ENCODE peak calls at places on chromosomes 5 and 9, in ten cellular contexts. W is frontal cortex; Y is breast epithelium; G is psoas muscle; Z is type B pancreatic cell; L is fibroblast of the conjunctiva; R is GM23338; Q is NCI-H1417; O is stimulated activated CD8-positive, alpha-beta memory T cell treated with anti-CD3 and anti-CD28 coated beads, Interleukin-15, amount 100 ng/mL, for 24 hours; K is HTR-8/SVneo. N is an unnamed sample.

GRCh38 chr9:112754578-112754977 is 4.0 kb downstream of the SNX30 start:
- DNase-seq in L (no peak), Z (no peak), Q (no peak), R (no peak), G (no peak), K (no peak), W (no peak), O (no peak), Y (no peak), N (no peak)

GRCh38 chr5:23704176-23704855 is 196.9 kb downstream of the PRDM9 start:
- DNase-seq in R (no peak), Y (no peak), K (no peak), W (no peak), L (no peak), G (no peak), Z (no peak), O (no peak), Q (peak; percentile 95), N (peak; percentile 44)

GRCh38 chr5:6849569-6849968 is 136.3 kb downstream of the TENT4A start:
- DNase-seq in O (no peak), W (no peak), R (no peak), G (no peak), K (no peak), L (no peak), Q (no peak), Y (no peak), Z (no peak), N (no peak)

GRCh38 chr9:22158983-22159382 is 149.9 kb upstream of the CDKN2B start:
- DNase-seq in Z (no peak), L (peak; percentile 83), Y (peak; percentile 37), W (no peak), K (no peak), R (no peak), O (no peak), Q (no peak), G (peak; percentile 23), N (no peak)

GRCh38 chr9:36221667-36222066 is 30.9 kb downstream of the CLTA start:
- DNase-seq in W (no peak), Z (no peak), O (no peak), R (no peak), K (no peak), G (no peak), Y (no peak), L (no peak), Q (no peak), N (no peak)

GRCh38 chr9:76302947-76303550 is 91.2 kb downstream of the RFK start:
- DNase-seq in Z (no peak), K (peak; percentile 42), R (peak; percentile 82), Y (no peak), W (peak; percentile 12), Q (peak; percentile 72), G (no peak), L (peak; percentile 56), O (no peak), N (peak; percentile 60)

GRCh38 chr9:2120926-2121689 is 106.0 kb downstream of the SMARCA2 start:
- DNase-seq in Z (no peak), R (no peak), Y (no peak), O (no peak), Q (no peak), W (no peak), L (no peak), G (no peak), K (peak; percentile 9), N (no peak)

GRCh38 chr9:131050831-131051230 is 41.9 kb downstream of the LAMC3 start:
- DNase-seq in Q (no peak), W (no peak), L (no peak), Z (no peak), G (no peak), K (no peak), Y (no peak), R (no peak), O (no peak), N (no peak)

GRCh38 chr5:66769839-66770617 is 173.8 kb downstream of the MAST4 start:
- DNase-seq in R (peak; percentile 78), Y (no peak), O (no peak), Z (no peak), K (peak; percentile 5), Q (peak; percentile 22), W (no peak), L (no peak), G (no peak), N (peak; percentile 19)

GRCh38 chr5:127187711-127188110 is 102.9 kb upstream of the MEGF10 start:
- DNase-seq in G (no peak), R (no peak), K (no peak), O (no peak), Z (no peak), Y (no peak), L (no peak), Q (no peak), W (no peak), N (no peak)

GRCh38 chr5:124599048-124599973 is 147.1 kb downstream of the ZNF608 start:
- DNase-seq in Z (no peak), W (no peak), K (no peak), G (no peak), O (no peak), L (no peak), Q (peak; percentile 46), Y (peak; percentile 59), R (no peak), N (no peak)

N was measured in NCI-H2227 treated with DMSO at 0.1 percent for 48 hours.